ENCODE peak calls at places on chromosomes 5 and 9, in nine cellular contexts. D is right atrium auricular region; I is HCT116; H is GM23248; E is keratinocyte; Q is left lung; V is HepG2; K is CD8-positive, alpha-beta memory T cell; P is A549. Z is an unnamed sample.
A peak's percentile ranks its signal among the peaks of the same experiment; 100 is the strongest.

GRCh38 chr9:136693490-136694162 is 6.4 kb upstream of the AGPAT2 start:
- DNase-seq in I (peak; percentile 76), D (no peak), E (peak; percentile 78), V (peak; percentile 63), K (no peak), Q (peak; percentile 85), P (peak; percentile 86), H (peak; percentile 71), Z (no peak)

GRCh38 chr9:89614319-89614892 is 9.6 kb downstream of the GADD45G start:
- DNase-seq in Q (no peak), K (no peak), V (no peak), D (no peak), P (no peak), E (no peak), I (no peak), H (no peak), Z (no peak)

GRCh38 chr5:94522099-94522498 is 96.3 kb downstream of the KIAA0825 start:
- DNase-seq in I (no peak), H (peak; percentile 22), K (no peak), E (no peak), V (no peak), D (no peak), Q (no peak), P (no peak), Z (no peak)

GRCh38 chr5:111168608-111169007 is 55.6 kb upstream of the CAMK4 start:
- DNase-seq in Q (no peak), D (no peak), E (no peak), V (no peak), I (no peak), H (no peak), P (no peak), K (no peak), Z (no peak)

GRCh38 chr9:16262467-16263261 is 607.8 kb downstream of the BNC2 start:
- DNase-seq in D (no peak), K (no peak), P (no peak), I (no peak), H (no peak), V (no peak), Q (no peak), E (no peak), Z (no peak)

GRCh38 chr5:132500931-132501628 is 10.5 kb upstream of the IRF1 start:
- DNase-seq in Q (peak; percentile 68), V (peak; percentile 87), E (no peak), I (no peak), H (peak; percentile 61), P (peak; percentile 71), K (peak; percentile 73), D (peak; percentile 66), Z (peak; percentile 76)

GRCh38 chr5:944992-945685 is 52.5 kb downstream of the TRIP13 start:
- DNase-seq in P (no peak), D (no peak), I (no peak), V (no peak), E (no peak), Q (no peak), H (no peak), K (no peak), Z (no peak)

GRCh38 chr9:95131023-95131943 is 186.2 kb downstream of the FANCC start:
- DNase-seq in K (peak; percentile 14), Q (no peak), H (peak; percentile 82), D (peak; percentile 78), I (peak; percentile 21), V (peak; percentile 33), E (peak; percentile 23), P (peak; percentile 58), Z (peak; percentile 82)

GRCh38 chr5:6439588-6440550 is 8.8 kb upstream of the UBE2QL1 start:
- DNase-seq in K (no peak), Q (no peak), P (no peak), H (peak; percentile 7), V (no peak), E (no peak), D (no peak), I (no peak), Z (no peak)

GRCh38 chr5:80153586-80154126 is 102.2 kb downstream of the SERINC5 start:
- DNase-seq in E (no peak), I (no peak), V (peak; percentile 82), H (no peak), P (no peak), Q (no peak), D (no peak), K (peak; percentile 40), Z (no peak)

GRCh38 chr9:136283291-136284235 is 20.3 kb downstream of the CCDC187 start:
- DNase-seq in I (peak; percentile 54), E (no peak), V (peak; percentile 33), K (peak; percentile 53), Q (peak; percentile 76), P (peak; percentile 78), H (peak; percentile 80), D (peak; percentile 77), Z (peak; percentile 86)

GRCh38 chr5:111447822-111448221 is 64.5 kb downstream of the STARD4 start:
- DNase-seq in E (no peak), H (no peak), K (no peak), V (no peak), Q (no peak), P (no peak), I (no peak), D (no peak), Z (no peak)

GRCh38 chr9:21933865-21934264 is 60.3 kb downstream of the CDKN2A start:
- DNase-seq in D (no peak), V (no peak), P (no peak), H (peak; percentile 74), E (no peak), K (no peak), I (no peak), Q (no peak), Z (peak; percentile 21)

GRCh38 chr5:72608297-72608696 is 101.1 kb upstream of the ZNF366 start:
- DNase-seq in P (no peak), E (no peak), H (no peak), I (no peak), D (no peak), K (no peak), Q (no peak), V (no peak), Z (peak; percentile 86)

GRCh38 chr9:86730165-86730928 is 217.0 kb downstream of the GAS1 start:
- DNase-seq in H (peak; percentile 35), K (no peak), Q (no peak), I (no peak), D (no peak), E (no peak), V (no peak), P (no peak), Z (no peak)

GRCh38 chr9:92175441-92175840 is 60.2 kb upstream of the SPTLC1 start:
- DNase-seq in Q (no peak), K (no peak), V (no peak), D (no peak), I (no peak), P (no peak), H (no peak), E (no peak), Z (no peak)

GRCh38 chr9:132783006-132783405 is 95.1 kb downstream of the AK8 start:
- DNase-seq in I (no peak), P (no peak), H (no peak), Q (no peak), K (no peak), E (no peak), V (no peak), D (no peak), Z (no peak)

GRCh38 chr9:136331556-136332481 is 4.5 kb downstream of the GPSM1 start:
- DNase-seq in I (no peak), H (no peak), Q (no peak), D (no peak), V (no peak), K (no peak), E (no peak), P (no peak), Z (no peak)

GRCh38 chr5:126351138-126351537 is 72.1 kb upstream of the GRAMD2B start:
- DNase-seq in Q (no peak), I (no peak), P (no peak), D (no peak), H (peak; percentile 89), K (no peak), V (no peak), E (no peak), Z (peak; percentile 77)
- H3K4me1 ChIP-seq in Q (peaks cover 12% of the 10 kb centered on the region), I (peaks cover 32% of the 10 kb centered on the region), P (no peaks in the 10 kb centered on the region), D (peaks cover 7% of the 10 kb centered on the region), H (peaks cover 49% of the 10 kb centered on the region), K (peaks cover 12% of the 10 kb centered on the region), V (peaks cover 21% of the 10 kb centered on the region), E (peaks cover 27% of the 10 kb centered on the region), Z (no peaks in the 10 kb centered on the region)

GRCh38 chr9:114869845-114870244 is 60.5 kb downstream of the TNFSF8 start:
- DNase-seq in E (no peak), H (no peak), I (no peak), P (no peak), V (peak; percentile 70), K (peak; percentile 6), D (no peak), Q (peak; percentile 54), Z (no peak)
- H3K4me1 ChIP-seq in E (no peaks in the 10 kb centered on the region), H (no peaks in the 10 kb centered on the region), I (no peaks in the 10 kb centered on the region), P (peaks cover 10% of the 10 kb centered on the region), V (peaks cover 14% of the 10 kb centered on the region), K (peaks cover 18% of the 10 kb centered on the region), D (no peaks in the 10 kb centered on the region), Q (peaks cover 7% of the 10 kb centered on the region), Z (no peaks in the 10 kb centered on the region)

GRCh38 chr5:10539685-10539998 is 24.2 kb upstream of the ANKRD33B start:
- DNase-seq in V (no peak), Q (no peak), D (no peak), H (peak; percentile 65), K (no peak), E (no peak), P (no peak), I (no peak), Z (no peak)
- H3K4me1 ChIP-seq in V (no peaks in the 10 kb centered on the region), Q (peaks cover 30% of the 10 kb centered on the region), D (peaks cover 9% of the 10 kb centered on the region), H (peaks cover 36% of the 10 kb centered on the region), K (peaks cover 15% of the 10 kb centered on the region), E (peaks cover 16% of the 10 kb centered on the region), P (peaks cover 3% of the 10 kb centered on the region), I (peaks cover 3% of the 10 kb centered on the region), Z (peaks cover 21% of the 10 kb centered on the region)

DNA sequence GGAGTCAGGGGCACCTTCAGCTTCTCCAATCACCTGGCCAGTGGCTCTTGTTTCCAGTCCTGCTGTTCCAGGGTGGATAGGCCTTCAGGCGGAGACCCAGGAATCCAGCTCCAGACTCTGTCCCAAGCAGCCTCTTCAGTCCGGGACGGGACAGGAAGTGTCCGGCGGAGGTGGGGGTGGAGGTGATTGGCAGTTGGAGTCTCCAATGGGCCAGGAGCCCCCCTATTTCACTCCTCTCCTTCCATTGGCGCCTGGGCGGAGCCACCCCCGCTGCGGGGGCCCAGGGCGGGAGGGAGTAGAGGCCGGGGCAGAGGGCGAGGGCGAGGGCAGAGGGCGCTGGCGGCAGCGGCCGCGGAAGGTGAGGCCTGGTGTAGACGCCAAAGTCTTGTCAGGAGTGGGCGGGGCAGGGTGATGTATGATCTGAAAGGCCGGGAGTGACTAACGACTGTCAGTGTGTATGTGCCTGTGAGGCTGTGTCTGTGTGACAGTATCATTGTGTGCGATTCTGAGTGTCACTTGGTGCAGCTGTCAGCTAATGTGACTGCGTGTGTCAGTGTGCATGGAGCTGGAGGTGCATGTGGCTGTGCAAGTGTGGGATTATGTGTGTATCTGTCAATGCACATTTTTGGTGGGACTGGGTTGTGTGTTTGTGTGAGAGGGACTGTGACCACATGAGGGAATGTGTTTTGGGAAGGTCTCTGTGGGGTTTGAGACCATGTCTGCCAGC is at the start of gene IL11RA:
- DNase-seq in I (peak; percentile 80), K (no peak), H (peak; percentile 84), D (peak; percentile 95), E (no peak), P (peak; percentile 91), V (peak; percentile 92), Q (peak; percentile 90), Z (peak; percentile 83)
- H3K4me1 ChIP-seq in I (peaks cover 39% of the 10 kb centered on the region), K (peaks cover 32% of the 10 kb centered on the region), H (peaks cover 51% of the 10 kb centered on the region), D (peaks cover 82% of the 10 kb centered on the region), E (peaks cover 33% of the 10 kb centered on the region), P (peaks cover 28% of the 10 kb centered on the region), V (peaks cover 57% of the 10 kb centered on the region), Q (peaks cover 48% of the 10 kb centered on the region), Z (peaks cover 44% of the 10 kb centered on the region)